ENCODE peak calls at places on chromosomes 4 and X, in five cellular contexts. C is NCI-H1417, E is SHP77, I is GM12865, Q is mesothelial cell of epicardium. B is an unnamed sample.

GRCh38 chrX:148024425-148025148 is 43.5 kb downstream of the FMR1NB start:
- DNase-seq in C (no peak), E (no peak), I (peak), Q (no peak), B (no peak)

GRCh38 chr4:56293121-56293520 is 94.2 kb downstream of the AASDH start:
- DNase-seq in C (no peak), E (no peak), I (no peak), Q (no peak), B (no peak)

GRCh38 chr4:13990596-13991589 is 363.4 kb upstream of the BOD1L1 start:
- DNase-seq in C (no peak), E (no peak), I (no peak), Q (no peak), B (no peak)

GRCh38 chr4:7897811-7898210 is 41.9 kb downstream of the AFAP1 start:
- DNase-seq in C (no peak), E (no peak), I (no peak), Q (no peak), B (no peak)

GRCh38 chrX:38941675-38942074 is 140.4 kb downstream of the MID1IP1 start:
- DNase-seq in C (no peak), E (no peak), I (no peak), Q (no peak), B (no peak)

GRCh38 chr4:146076081-146076480 is 99.4 kb upstream of the LSM6 start:
- DNase-seq in C (no peak), E (no peak), I (no peak), Q (no peak), B (no peak)

GRCh38 chrX:109270580-109271484 is 211.1 kb downstream of the GUCY2F start:
- DNase-seq in C (no peak), E (no peak), I (peak), Q (no peak), B (no peak)

GRCh38 chrX:103249805-103250204 is 5.2 kb downstream of the TCEAL8 start:
- DNase-seq in C (no peak), E (no peak), I (no peak), Q (no peak), B (no peak)

GRCh38 chr4:118954246-118954645 is 65.6 kb downstream of the SYNPO2 start:
- DNase-seq in C (no peak), E (no peak), I (no peak), Q (no peak), B (no peak)

GRCh38 chr4:122003335-122003734 is 51.5 kb upstream of the TRPC3 start:
- DNase-seq in C (peak), E (peak), I (peak), Q (no peak), B (no peak)

GRCh38 chrX:145727476-145727875 is 90.2 kb upstream of the SLITRK2 start:
- DNase-seq in C (no peak), E (no peak), I (no peak), Q (no peak), B (no peak)

GRCh38 chr4:151238477-151238876 is 38.5 kb upstream of the PRSS48 start:
- DNase-seq in C (no peak), E (no peak), I (no peak), Q (no peak), B (no peak)

GRCh38 chrX:115311666-115312065 is 22.2 kb downstream of the LUZP4 start:
- DNase-seq in C (no peak), E (no peak), I (no peak), Q (peak), B (no peak)

GRCh38 chr4:70940134-70940533 is 38.0 kb downstream of the MOB1B start:
- DNase-seq in C (no peak), E (no peak), I (no peak), Q (no peak), B (no peak)

GRCh38 chr4:183443609-183444148 is 757 bp upstream of the CDKN2AIP start:
- DNase-seq in C (no peak), E (peak), I (no peak), Q (no peak), B (no peak)

GRCh38 chr4:15792974-15793373 is 14.8 kb downstream of the CD38 start:
- DNase-seq in C (no peak), E (no peak), I (no peak), Q (no peak), B (no peak)

GRCh38 chr4:127479031-127479622 is 153.6 kb upstream of the INTU start:
- DNase-seq in C (peak), E (peak), I (peak), Q (no peak), B (no peak)

GRCh38 chr4:8192748-8193738 is 6.0 kb upstream of the SH3TC1 start:
- DNase-seq in C (peak), E (peak), I (peak), Q (no peak), B (no peak)

B was measured in type B pancreatic cell.